ENCODE peak calls at places on chromosomes 2 and 18, in four cellular contexts. R, X, W and A are unnamed samples.

GRCh38 chr2:96024336-96025106 is 10.2 kb downstream of the GPAT2 start:
- DNase-seq in X (no peak), W (peak), R (no peak), A (no peak)

GRCh38 chr2:210818473-210818872 is 262.1 kb downstream of the CPS1 start:
- DNase-seq in W (no peak), R (no peak), X (no peak), A (no peak)

GRCh38 chr18:11074879-11075278 is 74.5 kb downstream of the PIEZO2 start:
- DNase-seq in X (no peak), R (no peak), W (no peak), A (no peak)

GRCh38 chr2:104933518-104933917 is 79.6 kb downstream of the POU3F3 start:
- DNase-seq in X (no peak), W (no peak), R (no peak), A (no peak)

GRCh38 chr2:179749210-179749609 is 112.2 kb downstream of the ZNF385B start:
- DNase-seq in X (peak), R (peak), W (no peak), A (no peak)

GRCh38 chr2:37625781-37626548 is 45.5 kb downstream of the CDC42EP3 start:
- DNase-seq in X (peak), W (no peak), R (no peak), A (no peak)

GRCh38 chr2:96111823-96112500 is 4.4 kb downstream of the ADRA2B start:
- DNase-seq in R (no peak), X (no peak), W (no peak), A (peak)

GRCh38 chr2:183207110-183207509 is 82.9 kb downstream of the NUP35 start:
- DNase-seq in X (peak), R (peak), W (no peak), A (no peak)

GRCh38 chr2:167196461-167197252 is 308.4 kb downstream of the XIRP2 start:
- DNase-seq in R (peak), W (no peak), X (peak), A (no peak)

GRCh38 chr2:227817940-227818568 is 4.4 kb downstream of the CCL20 start:
- DNase-seq in R (peak), X (peak), W (peak), A (peak)

GRCh38 chr18:6404834-6405233 is 9.9 kb downstream of the L3MBTL4 start:
- DNase-seq in W (no peak), R (no peak), X (no peak), A (no peak)

GRCh38 chr2:20381457-20381856 is 30.8 kb upstream of the PUM2 start:
- DNase-seq in W (no peak), R (peak), X (peak), A (no peak)

GRCh38 chr18:52175406-52175805 is 164.6 kb upstream of the DCC start:
- DNase-seq in W (no peak), R (no peak), X (no peak), A (no peak)

GRCh38 chr2:33583194-33583938 is 15.7 kb downstream of the FAM98A start:
- DNase-seq in X (peak), R (peak), W (no peak), A (no peak)

GRCh38 chr2:18991177-18992168 is 366.9 kb downstream of the OSR1 start:
- DNase-seq in R (peak), W (no peak), X (peak), A (no peak)

GRCh38 chr2:221704442-221704841 is 132.3 kb upstream of the EPHA4 start:
- DNase-seq in X (no peak), R (no peak), W (no peak), A (no peak)

GRCh38 chr2:229901819-229902218 is 20.0 kb downstream of the TRIP12 start:
- DNase-seq in W (no peak), X (peak), R (peak), A (no peak)

GRCh38 chr2:119727493-119727892 is 32.2 kb upstream of the PTPN4 start:
- DNase-seq in W (no peak), X (no peak), R (no peak), A (no peak)

GRCh38 chr18:69400976-69401474 is 337 bp downstream of the DOK6 start:
- DNase-seq in W (no peak), R (peak), X (peak), A (no peak)

GRCh38 chr2:70570041-70570661 is 16.5 kb upstream of the TGFA start:
- DNase-seq in R (no peak), X (no peak), W (peak), A (no peak)

DNA sequence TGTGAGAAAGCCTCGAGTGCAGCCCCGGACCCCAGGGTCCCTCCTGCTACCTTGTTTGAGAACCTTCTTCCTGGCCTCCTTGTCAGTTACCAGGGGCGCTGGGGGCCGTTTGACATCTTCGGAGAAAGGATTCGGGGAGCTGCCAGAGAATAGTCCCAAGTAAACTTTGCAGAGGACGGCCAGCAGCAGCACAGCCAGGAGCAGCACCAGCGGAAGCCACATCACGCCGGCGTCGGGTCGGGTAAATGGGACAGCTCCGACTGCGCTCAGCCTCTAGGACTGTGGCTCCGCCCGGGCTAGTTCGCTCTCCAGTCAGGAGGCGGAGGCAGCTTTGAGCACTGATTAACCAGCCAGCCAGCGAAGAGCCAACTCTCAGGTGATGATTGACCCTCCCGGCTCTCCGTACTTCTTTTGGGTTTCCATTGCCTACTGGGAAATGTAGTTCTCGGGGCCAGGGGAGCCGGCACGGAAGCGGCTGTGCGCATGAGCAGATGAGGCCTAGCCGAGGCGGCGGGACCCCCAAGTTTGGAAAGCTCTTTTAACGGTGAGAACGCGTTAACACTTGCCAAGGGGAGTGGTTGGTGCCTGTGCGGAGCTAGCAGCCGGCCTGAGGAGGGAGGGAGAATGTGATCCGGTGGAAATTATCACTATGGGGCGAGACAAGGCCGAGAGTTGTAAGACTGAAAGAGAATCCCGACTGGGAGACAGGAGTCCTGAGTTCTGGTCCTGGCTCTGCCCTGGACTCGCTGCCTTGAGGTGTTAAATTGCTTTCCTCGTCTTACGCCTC is at the start of the genes ELMOD3 and RETSAT:
- DNase-seq in W (peak), X (peak), R (peak), A (peak)
- TF ChIP-seq CTCF in W (no peak), X (no peak), R (no peak), A (no peak)

GRCh38 chr2:31070339-31070738 is 67.9 kb downstream of the GALNT14 start:
- DNase-seq in X (no peak), R (no peak), W (no peak), A (no peak)
- TF ChIP-seq CTCF in X (no peak), R (no peak), W (no peak), A (no peak)

DNA sequence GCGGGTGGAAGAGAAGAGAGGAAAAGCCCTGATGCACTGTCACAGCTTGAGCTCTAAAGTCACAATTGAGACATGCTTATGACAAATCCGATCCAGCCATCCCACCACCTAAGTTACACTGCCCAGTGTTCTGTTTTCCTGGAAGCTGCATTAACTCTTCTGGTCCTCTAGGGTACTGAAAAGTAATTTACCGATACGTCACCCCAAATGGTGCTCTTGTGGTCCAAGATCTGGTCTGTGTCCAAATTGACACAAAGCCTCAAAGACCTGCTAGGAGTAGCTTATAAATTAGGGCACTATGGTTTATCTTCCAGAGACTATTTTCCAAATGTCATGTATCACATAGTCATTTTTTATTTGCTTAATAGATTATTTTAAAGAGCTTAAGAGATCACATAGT is 186.7 kb upstream of the ETAA1 start:
- DNase-seq in X (no peak), W (no peak), R (no peak), A (no peak)
- TF ChIP-seq CTCF in X (no peak), W (peak), R (no peak), A (no peak)

DNA sequence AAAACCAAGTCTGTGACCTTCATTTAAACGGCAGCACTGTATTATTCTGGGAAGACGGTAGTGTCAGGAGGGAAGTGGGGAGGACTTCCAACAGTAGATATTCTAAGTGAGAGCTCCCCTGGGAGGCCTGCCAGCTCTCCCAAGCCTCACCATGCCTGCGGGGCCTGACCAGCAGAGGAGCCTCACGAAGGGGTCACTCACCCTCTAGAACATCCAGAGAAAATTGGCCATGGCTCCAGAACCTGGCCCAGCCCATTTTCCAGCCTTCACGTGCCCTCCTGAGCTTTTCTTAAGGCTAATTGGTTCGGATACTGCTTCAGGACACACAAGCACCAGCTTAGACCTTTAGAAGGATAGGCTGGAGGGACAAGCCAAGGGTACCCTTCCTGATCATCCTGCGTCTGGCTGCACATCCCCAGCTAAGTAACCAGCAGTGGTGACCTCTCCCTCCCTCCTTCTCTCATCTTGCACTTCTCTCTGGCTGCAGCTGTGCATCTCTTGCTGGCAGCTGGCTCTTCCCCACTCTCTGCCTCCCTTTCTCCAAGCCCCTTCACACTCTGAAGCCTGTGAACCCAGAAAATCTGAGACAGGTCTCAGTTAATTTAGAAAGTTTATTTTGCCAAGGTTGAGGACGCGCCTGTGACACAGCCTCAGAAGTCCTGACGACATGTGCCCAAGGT is 120.1 kb upstream of the PKDCC start:
- DNase-seq in W (no peak), X (no peak), R (no peak), A (no peak)
- TF ChIP-seq CTCF in W (no peak), X (no peak), R (no peak), A (no peak)

GRCh38 chr2:217262916-217263315 is 403.1 kb upstream of the TNP1 start:
- DNase-seq in W (no peak), X (no peak), R (no peak), A (no peak)
- TF ChIP-seq CTCF in W (no peak), X (no peak), R (no peak), A (no peak)

DNA sequence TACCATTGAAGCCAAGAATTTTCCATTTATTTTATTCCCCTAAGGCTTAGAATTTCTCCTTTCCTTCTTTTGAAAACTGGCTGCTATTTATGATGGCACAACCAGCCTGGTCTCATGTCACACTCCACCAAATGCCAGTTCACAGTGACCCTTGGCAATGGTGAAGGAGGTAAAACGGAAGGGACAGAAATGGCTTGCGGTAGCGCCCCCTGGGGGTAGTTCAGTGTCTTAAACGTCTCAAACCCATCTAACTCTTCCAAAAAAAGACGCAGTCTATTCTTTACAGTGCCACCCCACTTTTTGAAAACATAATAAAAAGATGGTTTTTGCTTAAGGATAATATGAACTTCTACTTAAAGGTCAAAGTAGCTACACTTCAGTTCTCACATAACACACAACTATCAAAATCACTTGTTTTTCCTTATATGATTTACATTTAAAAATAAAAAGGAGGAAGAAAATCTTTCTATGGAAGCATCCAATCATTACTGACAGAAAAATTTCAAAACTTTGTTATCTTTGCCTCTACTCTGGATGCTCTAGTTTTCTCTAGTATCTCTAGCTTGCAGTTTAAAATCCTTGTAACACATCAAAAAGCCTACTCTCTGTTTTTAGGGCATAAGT is 28.0 kb downstream of the PNO1 start:
- DNase-seq in X (peak), R (peak), W (peak), A (peak)
- TF ChIP-seq CTCF in X (peak), R (peak), W (peak), A (peak)